ENCODE peak calls at places on chromosomes 7 and 10, in nine cellular contexts. F, W, V, D, O, C, X, U and S are unnamed samples.

GRCh38 chr10:98396096-98397053 is 18.6 kb downstream of the PYROXD2 start:
- DNase-seq in F (no peak), W (no peak), V (no peak), D (no peak), O (no peak), C (no peak), X (no peak), U (no peak), S (no peak)

GRCh38 chr10:70564113-70564725 is 38.3 kb downstream of the PRF1 start:
- DNase-seq in F (no peak), W (no peak), V (no peak), D (no peak), O (no peak), C (no peak), X (no peak), U (no peak), S (no peak)

GRCh38 chr10:49534670-49535381 is 4.1 kb downstream of the ERCC6 start:
- DNase-seq in F (no peak), W (peak; percentile 27), V (no peak), D (no peak), O (no peak), C (no peak), X (peak; percentile 82), U (no peak), S (peak; percentile 45)

GRCh38 chr7:135684134-135684533 is 21.8 kb downstream of the STMP1 start:
- DNase-seq in F (no peak), W (no peak), V (no peak), D (no peak), O (no peak), C (no peak), X (no peak), U (no peak), S (no peak)

GRCh38 chr7:23277359-23277989 is 21.7 kb upstream of the MALSU1 start:
- DNase-seq in F (peak; percentile 60), W (peak; percentile 80), V (peak; percentile 79), D (peak; percentile 51), O (peak; percentile 62), C (peak; percentile 20), X (peak; percentile 76), U (peak; percentile 75), S (no peak)

GRCh38 chr10:3758491-3758970 is 26.5 kb downstream of the KLF6 start:
- DNase-seq in F (no peak), W (no peak), V (no peak), D (no peak), O (no peak), C (no peak), X (no peak), U (no peak), S (no peak)

GRCh38 chr10:62348029-62348428 is 26.1 kb upstream of the ZNF365 start:
- DNase-seq in F (no peak), W (no peak), V (no peak), D (no peak), O (no peak), C (no peak), X (peak; percentile 49), U (no peak), S (no peak)

GRCh38 chr10:96830511-96831199 is 1.4 kb upstream of the LCOR start:
- DNase-seq in F (peak; percentile 56), W (peak; percentile 73), V (peak; percentile 85), D (peak; percentile 92), O (peak; percentile 75), C (peak; percentile 69), X (peak; percentile 81), U (peak; percentile 73), S (peak; percentile 34)

GRCh38 chr7:112765105-112765504 is 25.1 kb downstream of the TMEM168 start:
- DNase-seq in F (no peak), W (no peak), V (no peak), D (no peak), O (no peak), C (no peak), X (no peak), U (no peak), S (no peak)

GRCh38 chr7:54796150-54796549 is 37.1 kb upstream of the SEC61G start:
- DNase-seq in F (no peak), W (no peak), V (no peak), D (no peak), O (no peak), C (no peak), X (no peak), U (no peak), S (no peak)

GRCh38 chr10:57657164-57657765 is 610.4 kb downstream of the IPMK start:
- DNase-seq in F (peak; percentile 21), W (peak; percentile 56), V (peak; percentile 83), D (peak; percentile 50), O (peak; percentile 13), C (peak; percentile 15), X (peak; percentile 89), U (peak; percentile 78), S (peak; percentile 11)

GRCh38 chr10:33334170-33334838 is at the start of gene NRP1:
- DNase-seq in F (no peak), W (no peak), V (peak; percentile 47), D (peak; percentile 39), O (no peak), C (peak; percentile 13), X (peak; percentile 97), U (peak; percentile 70), S (peak; percentile 14)

GRCh38 chr7:6520163-6520981 is 30.9 kb downstream of the GRID2IP start:
- DNase-seq in F (no peak), W (no peak), V (no peak), D (no peak), O (no peak), C (no peak), X (no peak), U (no peak), S (no peak)

GRCh38 chr10:110398419-110399162 is 93.9 kb upstream of the SMNDC1 start:
- DNase-seq in F (peak; percentile 98), W (peak; percentile 97), V (peak; percentile 92), D (peak; percentile 90), O (peak; percentile 99), C (peak; percentile 79), X (peak; percentile 96), U (peak; percentile 23), S (peak; percentile 98)

GRCh38 chr10:14302035-14302434 is 28.7 kb downstream of the FRMD4A start:
- DNase-seq in F (no peak), W (peak; percentile 22), V (no peak), D (no peak), O (no peak), C (no peak), X (peak; percentile 6), U (peak; percentile 20), S (no peak)

GRCh38 chr7:131105294-131105802 is 222.3 kb upstream of the MKLN1 start:
- DNase-seq in F (no peak), W (no peak), V (no peak), D (no peak), O (no peak), C (peak; percentile 37), X (peak; percentile 9), U (no peak), S (no peak)

GRCh38 chr10:91006752-91007346 is 86.0 kb upstream of the ANKRD1 start:
- DNase-seq in F (no peak), W (no peak), V (no peak), D (no peak), O (no peak), C (no peak), X (no peak), U (no peak), S (no peak)

GRCh38 chr10:116972136-116972535 is 32.9 kb downstream of the SHTN1 start:
- DNase-seq in F (no peak), W (no peak), V (no peak), D (no peak), O (no peak), C (no peak), X (no peak), U (no peak), S (no peak)

GRCh38 chr10:98272690-98273453 is 4.9 kb upstream of the LOXL4 start:
- DNase-seq in F (no peak), W (no peak), V (no peak), D (no peak), O (no peak), C (no peak), X (no peak), U (no peak), S (no peak)

DNA sequence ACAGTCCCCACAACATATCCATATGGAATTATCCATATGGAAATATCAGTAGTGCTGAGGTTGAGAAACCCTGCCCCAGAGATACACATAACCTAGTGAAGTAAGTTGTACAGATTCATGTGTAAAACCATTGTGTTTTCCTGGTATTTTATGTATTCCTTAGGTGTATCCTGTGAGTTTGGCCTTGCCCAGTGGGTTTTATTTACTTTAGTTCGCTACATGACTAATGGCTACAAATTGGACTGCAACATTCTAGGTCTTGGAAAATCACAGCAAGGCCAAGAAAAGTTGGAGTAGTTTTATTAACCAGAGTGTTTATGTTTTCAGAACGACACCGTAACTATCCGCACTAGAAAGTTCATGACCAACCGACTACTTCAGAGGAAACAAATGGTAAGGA is 1.4 kb downstream of the RPS24 start:
- DNase-seq in F (no peak), W (no peak), V (no peak), D (no peak), O (no peak), C (no peak), X (peak; percentile 86), U (no peak), S (no peak)
- H3K4me3 ChIP-seq in F (peak overlapping the region; percentile 71), W (peak overlapping the region; percentile 99), V (peak overlapping the region; percentile 37), D (peak overlapping the region; percentile 76), O (peak overlapping the region; percentile 88), C (peak overlapping the region; percentile 55), X (peak overlapping the region; percentile 65), U (peak overlapping the region; percentile 89), S (peak overlapping the region; percentile 83)

DNA sequence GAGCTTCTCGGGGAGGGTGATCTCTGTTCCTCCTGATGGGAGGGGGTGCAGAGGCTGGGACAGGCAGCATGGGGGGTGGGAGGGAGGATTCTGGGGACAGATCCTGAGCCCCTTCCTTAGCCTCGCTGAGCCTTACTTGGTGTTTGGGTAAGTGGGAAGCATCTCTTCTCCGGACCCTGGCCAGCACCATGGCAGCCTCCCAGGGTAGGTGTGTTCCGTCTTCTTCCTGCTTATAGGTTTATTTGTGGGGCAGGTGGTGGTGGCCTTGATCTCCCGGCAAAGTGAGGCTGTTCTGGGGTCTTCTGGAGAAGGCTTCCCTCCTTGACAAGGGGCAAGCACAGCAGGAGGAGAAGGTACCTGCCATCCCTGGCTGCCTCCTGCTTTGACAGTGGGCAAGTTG is 226.9 kb downstream of the GLRX3 start:
- DNase-seq in F (no peak), W (no peak), V (no peak), D (no peak), O (no peak), C (no peak), X (no peak), U (no peak), S (no peak)
- H3K9me3 ChIP-seq in F (no peaks in the 10 kb centered on the region), W (no peaks in the 10 kb centered on the region), V (no peaks in the 10 kb centered on the region), D (no peaks in the 10 kb centered on the region), O (no peaks in the 10 kb centered on the region), C (no peaks in the 10 kb centered on the region), X (no peaks in the 10 kb centered on the region), U (no peaks in the 10 kb centered on the region), S (no peaks in the 10 kb centered on the region)

GRCh38 chr10:125263551-125263950 is 103.2 kb upstream of the CTBP2 start:
- DNase-seq in F (peak; percentile 46), W (no peak), V (no peak), D (no peak), O (peak; percentile 85), C (no peak), X (peak; percentile 94), U (no peak), S (no peak)
- H3K4me3 ChIP-seq in F (no peak overlapping the region), W (no peak overlapping the region), V (no peak overlapping the region), D (no peak overlapping the region), O (peak overlapping the region; percentile 23), C (no peak overlapping the region), X (peak overlapping the region; percentile 41), U (no peak overlapping the region), S (no peak overlapping the region)

GRCh38 chr10:85026878-85027467 is 698.6 kb downstream of the CCSER2 start:
- DNase-seq in F (no peak), W (no peak), V (no peak), D (no peak), O (no peak), C (no peak), X (no peak), U (no peak), S (no peak)
- H3K9me3 ChIP-seq in F (no peaks in the 10 kb centered on the region), W (no peaks in the 10 kb centered on the region), V (no peaks in the 10 kb centered on the region), D (no peaks in the 10 kb centered on the region), O (no peaks in the 10 kb centered on the region), C (no peaks in the 10 kb centered on the region), X (peaks cover 7% of the 10 kb centered on the region), U (peaks cover 24% of the 10 kb centered on the region), S (no peaks in the 10 kb centered on the region)